ENCODE peak calls at places on chromosomes 12 and 14, in nine cellular contexts. O is A549; I is fibroblast of pulmonary artery; C is CD8-positive, alpha-beta memory T cell; F is mucosa of descending colon; Z is AG10803; J is CD8-positive, alpha-beta T cell; L is esophagus squamous epithelium; A is bronchial epithelial cell. K is an unnamed sample.

GRCh38 chr12:84982888-84983287 is 53.2 kb downstream of the TSPAN19 start:
- DNase-seq in A (no peak), I (no peak), L (no peak), C (no peak), F (no peak), J (no peak), Z (no peak), O (no peak), K (no peak)

GRCh38 chr12:52949413-52950331 is 754 bp downstream of the KRT18 start:
- DNase-seq in C (no peak), A (peak; percentile 95), J (no peak), O (peak; percentile 95), Z (peak; percentile 81), I (peak; percentile 94), F (peak; percentile 72), L (no peak), K (peak; percentile 48)

GRCh38 chr12:13195848-13196301 is 651 bp upstream of the EMP1 start:
- DNase-seq in L (no peak), A (no peak), I (no peak), O (peak; percentile 63), Z (peak; percentile 75), F (no peak), C (no peak), J (no peak), K (peak; percentile 86)

GRCh38 chr14:64998455-64998931 is 11.8 kb downstream of the FNTB start:
- DNase-seq in C (no peak), L (no peak), A (peak; percentile 88), F (no peak), O (no peak), J (no peak), I (peak; percentile 33), Z (peak; percentile 23), K (peak; percentile 31)

GRCh38 chr14:90573385-90574105 is 176.7 kb downstream of the CALM1 start:
- DNase-seq in I (peak; percentile 28), J (no peak), F (no peak), O (no peak), A (no peak), L (no peak), Z (no peak), C (no peak), K (no peak)

GRCh38 chr14:103705158-103705523 is 10.1 kb downstream of the XRCC3 start:
- DNase-seq in Z (no peak), I (no peak), J (no peak), L (no peak), O (no peak), A (peak; percentile 56), F (no peak), C (no peak), K (no peak)

GRCh38 chr14:104119119-104119699 is 19.2 kb upstream of the KIF26A start:
- DNase-seq in A (peak; percentile 18), J (no peak), O (no peak), L (no peak), F (no peak), Z (no peak), I (no peak), C (no peak), K (no peak)

GRCh38 chr14:103811189-103811588 is 36.2 kb downstream of the PPP1R13B start:
- DNase-seq in Z (no peak), J (no peak), L (no peak), I (no peak), C (no peak), A (no peak), F (no peak), O (no peak), K (no peak)

GRCh38 chr14:53217283-53217994 is 64.3 kb upstream of the DDHD1 start:
- DNase-seq in F (peak; percentile 85), L (no peak), O (peak; percentile 88), Z (peak; percentile 39), A (peak; percentile 44), J (peak; percentile 73), I (peak; percentile 56), C (peak; percentile 67), K (peak; percentile 23)

GRCh38 chr14:94542111-94542810 is 19.0 kb upstream of the SERPINA4 start:
- DNase-seq in L (no peak), A (no peak), J (no peak), I (peak; percentile 61), C (no peak), O (no peak), F (no peak), Z (peak; percentile 56), K (peak; percentile 24)

GRCh38 chr12:9649532-9649940 is 20.0 kb upstream of the CLEC2D start:
- DNase-seq in I (no peak), Z (no peak), F (no peak), L (no peak), A (no peak), O (no peak), C (no peak), J (peak; percentile 42), K (peak; percentile 11)

GRCh38 chr12:20024194-20024593 is 344.1 kb upstream of the PDE3A start:
- DNase-seq in I (peak; percentile 89), J (no peak), Z (peak; percentile 59), C (no peak), O (no peak), A (no peak), L (no peak), F (no peak), K (peak; percentile 4)

GRCh38 chr12:19726122-19726521 is 286.8 kb downstream of the AEBP2 start:
- DNase-seq in C (no peak), F (no peak), O (no peak), Z (no peak), L (no peak), A (no peak), I (no peak), J (no peak), K (no peak)

GRCh38 chr14:69573841-69574265 is 818 bp downstream of the CCDC177 start:
- DNase-seq in Z (no peak), L (no peak), I (no peak), J (no peak), O (no peak), F (no peak), C (no peak), A (no peak), K (no peak)

GRCh38 chr12:10716277-10716676 is 6.8 kb downstream of the YBX3 start:
- DNase-seq in L (no peak), Z (no peak), I (no peak), C (no peak), F (no peak), O (no peak), A (no peak), J (no peak), K (no peak)

GRCh38 chr14:75941030-75941429 is 40.8 kb downstream of the TGFB3 start:
- DNase-seq in C (no peak), L (no peak), A (no peak), Z (peak; percentile 8), I (peak; percentile 3), J (no peak), O (no peak), F (no peak), K (peak; percentile 54)

GRCh38 chr12:14567311-14568195 is at the start of gene PLBD1:
- DNase-seq in J (no peak), C (no peak), L (no peak), O (peak; percentile 56), Z (peak; percentile 21), F (peak; percentile 79), A (peak; percentile 11), I (peak; percentile 43), K (peak; percentile 59)

GRCh38 chr12:93896962-93897361 is 219.8 kb downstream of the CRADD start:
- DNase-seq in C (no peak), I (no peak), J (no peak), O (no peak), A (no peak), L (no peak), Z (no peak), F (no peak), K (no peak)

GRCh38 chr12:93895096-93895460 is 217.9 kb downstream of the CRADD start:
- DNase-seq in L (no peak), O (no peak), A (no peak), C (no peak), F (no peak), Z (peak; percentile 64), J (no peak), I (peak; percentile 56), K (no peak)

GRCh38 chr12:93892431-93893210 is 215.4 kb downstream of the CRADD start:
- DNase-seq in A (no peak), J (no peak), Z (no peak), O (no peak), F (no peak), L (no peak), I (no peak), C (no peak), K (no peak)

GRCh38 chr12:93896427-93896826 is 219.3 kb downstream of the CRADD start:
- DNase-seq in Z (peak; percentile 53), L (no peak), C (no peak), J (no peak), I (no peak), A (no peak), O (no peak), F (no peak), K (no peak)

GRCh38 chr12:93894391-93895095 is 217.4 kb downstream of the CRADD start:
- DNase-seq in A (no peak), O (no peak), I (peak; percentile 83), C (no peak), Z (peak; percentile 86), L (no peak), J (no peak), F (peak; percentile 65), K (peak; percentile 66)
- H3K4me3 ChIP-seq in A (no peak overlapping the region), O (no peak overlapping the region), I (no peak overlapping the region), C (no peak overlapping the region), Z (no peak overlapping the region), L (peak overlapping the region; percentile 16), J (no peak overlapping the region), F (no peak overlapping the region), K (no peak overlapping the region)

DNA sequence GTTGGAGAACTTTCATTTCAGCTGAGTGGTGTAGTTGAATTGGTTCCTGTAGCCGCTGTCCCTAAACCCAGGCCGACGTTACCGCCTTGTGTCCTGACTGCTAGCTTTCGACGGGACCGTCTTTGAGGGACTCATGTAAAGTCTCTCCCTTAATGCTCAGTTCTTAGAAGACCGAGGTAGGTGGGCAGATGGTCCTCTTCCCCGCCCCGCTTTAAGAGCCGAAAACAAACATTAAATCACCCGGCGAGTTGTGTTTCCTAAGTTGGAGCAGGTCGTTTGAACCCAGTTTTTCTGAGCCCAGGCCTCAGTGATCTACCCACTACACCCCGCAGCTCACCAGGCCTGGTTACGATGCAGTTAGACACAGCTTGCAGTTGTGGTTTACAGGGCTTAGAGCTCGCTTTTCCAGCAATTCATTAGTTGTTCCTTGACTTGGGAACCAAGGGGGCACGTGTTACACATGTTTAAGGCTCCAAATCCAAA is 665 bp downstream of the NEDD1 start:
- DNase-seq in C (peak; percentile 17), O (peak; percentile 26), F (no peak), I (peak; percentile 22), L (no peak), A (peak; percentile 15), Z (peak; percentile 26), J (peak; percentile 26), K (peak; percentile 12)
- H3K4me3 ChIP-seq in C (peak overlapping the region; percentile 83), O (peak overlapping the region; percentile 96), F (peak overlapping the region; percentile 83), I (peak overlapping the region; percentile 87), L (peak overlapping the region; percentile 96), A (peak overlapping the region; percentile 95), Z (peak overlapping the region; percentile 81), J (peak overlapping the region; percentile 99), K (peak overlapping the region; percentile 88)

GRCh38 chr14:49896956-49897355 is 4.1 kb downstream of the ARF6 start:
- DNase-seq in C (no peak), L (no peak), F (no peak), O (no peak), A (no peak), I (no peak), Z (no peak), J (no peak), K (peak; percentile 32)
- H3K4me3 ChIP-seq in C (peak overlapping the region; percentile 30), L (peak overlapping the region; percentile 97), F (no peak overlapping the region), O (peak overlapping the region; percentile 67), A (peak overlapping the region; percentile 97), I (peak overlapping the region; percentile 93), Z (peak overlapping the region; percentile 89), J (no peak overlapping the region), K (peak overlapping the region; percentile 42)

GRCh38 chr14:22475381-22475780 is 113.6 kb downstream of the DAD1 start:
- DNase-seq in I (no peak), J (no peak), F (no peak), L (no peak), O (no peak), Z (no peak), A (no peak), C (no peak), K (no peak)
- H3K4me3 ChIP-seq in I (no peak overlapping the region), J (no peak overlapping the region), F (no peak overlapping the region), L (no peak overlapping the region), O (no peak overlapping the region), Z (no peak overlapping the region), A (no peak overlapping the region), C (no peak overlapping the region), K (no peak overlapping the region)